ENCODE peak calls at places on chromosomes 1 and 21, in ten cellular contexts. F is IMR-90; H is body of pancreas; A is CD4-positive, alpha-beta memory T cell; C is mammary epithelial cell; J is MG63; V is cardiac muscle cell; O is fibroblast of pulmonary artery; Z is heart left ventricle; L is foreskin fibroblast. E is an unnamed sample.

GRCh38 chr1:16137890-16138467 is 17.9 kb downstream of the EPHA2 start:
- DNase-seq in V (no peak), C (no peak), Z (no peak), O (no peak), A (no peak), F (no peak), H (no peak), L (no peak), J (no peak), E (no peak)

GRCh38 chr1:16248603-16249534 is 11.9 kb upstream of the CPLANE2 start:
- DNase-seq in A (no peak), H (peak; percentile 96), Z (peak; percentile 88), C (peak; percentile 71), L (peak; percentile 83), F (peak; percentile 87), J (peak; percentile 76), V (peak; percentile 86), O (peak; percentile 88), E (no peak)

GRCh38 chr1:3943806-3944620 is 43.9 kb upstream of the C1orf174 start:
- DNase-seq in C (no peak), L (no peak), O (no peak), F (no peak), J (no peak), Z (no peak), H (no peak), V (no peak), A (no peak), E (no peak)

GRCh38 chr1:172041689-172042088 is 200.4 kb downstream of the DNM3 start:
- DNase-seq in H (no peak), V (no peak), Z (no peak), J (no peak), O (peak; percentile 57), F (peak; percentile 30), C (no peak), L (peak; percentile 10), A (no peak), E (no peak)

GRCh38 chr21:34707876-34708325 is 39.1 kb downstream of the CLIC6 start:
- DNase-seq in L (no peak), A (peak; percentile 34), C (no peak), Z (no peak), H (no peak), V (no peak), O (no peak), F (no peak), J (no peak), E (peak; percentile 80)

GRCh38 chr1:208335386-208335785 is 91.2 kb upstream of the PLXNA2 start:
- DNase-seq in L (no peak), F (no peak), H (no peak), J (no peak), Z (no peak), C (no peak), V (no peak), O (no peak), A (no peak), E (no peak)

GRCh38 chr1:204692320-204692851 is 6.8 kb upstream of the LRRN2 start:
- DNase-seq in O (no peak), H (no peak), J (no peak), V (no peak), A (no peak), F (no peak), Z (no peak), C (no peak), L (no peak), E (no peak)

GRCh38 chr1:206050655-206051235 is 2.2 kb upstream of the RHEX start:
- DNase-seq in Z (no peak), O (no peak), L (no peak), A (peak; percentile 8), C (peak; percentile 67), V (no peak), J (no peak), F (peak; percentile 2), H (no peak), E (peak; percentile 100)

GRCh38 chr1:14945132-14946010 is 208.2 kb upstream of the TMEM51 start:
- DNase-seq in O (peak; percentile 74), V (peak; percentile 45), Z (peak; percentile 68), J (peak; percentile 89), F (peak; percentile 90), C (peak; percentile 36), L (peak; percentile 62), A (no peak), H (peak; percentile 59), E (no peak)

GRCh38 chr1:85339089-85339488 is 62.7 kb upstream of the BCL10 start:
- DNase-seq in L (no peak), O (peak; percentile 74), F (peak; percentile 76), C (peak; percentile 59), H (no peak), J (no peak), V (no peak), A (no peak), Z (no peak), E (no peak)

GRCh38 chr1:14254184-14254583 is 344.3 kb upstream of the KAZN start:
- DNase-seq in A (no peak), L (no peak), F (no peak), C (no peak), J (no peak), O (no peak), Z (no peak), V (no peak), H (no peak), E (peak; percentile 3)

GRCh38 chr1:18599704-18600103 is 30.9 kb upstream of the PAX7 start:
- DNase-seq in A (no peak), H (no peak), F (no peak), O (no peak), L (no peak), V (no peak), J (no peak), Z (no peak), C (no peak), E (no peak)

GRCh38 chr1:235758931-235759330 is 107.8 kb downstream of the LYST start:
- DNase-seq in A (no peak), J (no peak), O (peak; percentile 22), H (peak; percentile 21), L (no peak), V (no peak), Z (no peak), C (peak; percentile 86), F (no peak), E (no peak)

GRCh38 chr21:35208810-35209517 is 159.9 kb upstream of the RUNX1 start:
- DNase-seq in Z (peak; percentile 61), F (peak; percentile 91), V (no peak), L (no peak), O (peak; percentile 72), H (no peak), C (peak; percentile 40), A (no peak), J (peak; percentile 13), E (no peak)

GRCh38 chr1:66533804-66534745 is at the start of gene SGIP1:
- DNase-seq in F (peak; percentile 88), V (peak; percentile 67), J (no peak), O (peak; percentile 79), C (no peak), A (no peak), L (peak; percentile 79), Z (peak; percentile 67), H (peak; percentile 37), E (no peak)
- H3K4me3 ChIP-seq in F (peak within 1 kb of the TSS; percentile 80), V (peak within 1 kb of the TSS; percentile 46), J (peak within 1 kb of the TSS; percentile 37), O (peak within 1 kb of the TSS; percentile 55), C (peak within 1 kb of the TSS; percentile 26), A (peak within 1 kb of the TSS; percentile 17), L (peak within 1 kb of the TSS; percentile 66), Z (peak within 1 kb of the TSS; percentile 49), H (no peak within 1 kb of the TSS), E (no peak within 1 kb of the TSS)

GRCh38 chr21:43974791-43975468 is 37.2 kb upstream of the TRAPPC10 start:
- DNase-seq in A (no peak), V (no peak), C (no peak), L (no peak), J (no peak), F (no peak), O (no peak), Z (no peak), H (no peak), E (no peak)
- H3K4me3 ChIP-seq in A (no peak overlapping the region), V (no peak overlapping the region), C (no peak overlapping the region), L (no peak overlapping the region), J (no peak overlapping the region), F (no peak overlapping the region), O (no peak overlapping the region), Z (no peak overlapping the region), H (no peak overlapping the region), E (no peak overlapping the region)

GRCh38 chr1:28811766-28812668 is at the start of gene OPRD1:
- DNase-seq in Z (no peak), J (peak; percentile 43), H (no peak), L (no peak), C (peak; percentile 41), A (no peak), O (no peak), V (peak; percentile 52), F (no peak), E (no peak)

GRCh38 chr1:28813931-28814465 is 2.0 kb downstream of the OPRD1 start:
- DNase-seq in O (no peak), J (no peak), Z (no peak), F (no peak), H (no peak), C (no peak), V (no peak), L (no peak), A (no peak), E (no peak)

GRCh38 chr1:28811369-28811765 is 603 bp upstream of the OPRD1 start:
- DNase-seq in A (no peak), F (no peak), V (no peak), J (no peak), O (no peak), L (no peak), C (no peak), Z (no peak), H (no peak), E (no peak)

GRCh38 chr1:28815533-28815932 is 3.6 kb downstream of the OPRD1 start:
- DNase-seq in F (no peak), V (peak; percentile 20), H (no peak), C (no peak), L (no peak), A (no peak), O (no peak), J (no peak), Z (no peak), E (no peak)

DNA sequence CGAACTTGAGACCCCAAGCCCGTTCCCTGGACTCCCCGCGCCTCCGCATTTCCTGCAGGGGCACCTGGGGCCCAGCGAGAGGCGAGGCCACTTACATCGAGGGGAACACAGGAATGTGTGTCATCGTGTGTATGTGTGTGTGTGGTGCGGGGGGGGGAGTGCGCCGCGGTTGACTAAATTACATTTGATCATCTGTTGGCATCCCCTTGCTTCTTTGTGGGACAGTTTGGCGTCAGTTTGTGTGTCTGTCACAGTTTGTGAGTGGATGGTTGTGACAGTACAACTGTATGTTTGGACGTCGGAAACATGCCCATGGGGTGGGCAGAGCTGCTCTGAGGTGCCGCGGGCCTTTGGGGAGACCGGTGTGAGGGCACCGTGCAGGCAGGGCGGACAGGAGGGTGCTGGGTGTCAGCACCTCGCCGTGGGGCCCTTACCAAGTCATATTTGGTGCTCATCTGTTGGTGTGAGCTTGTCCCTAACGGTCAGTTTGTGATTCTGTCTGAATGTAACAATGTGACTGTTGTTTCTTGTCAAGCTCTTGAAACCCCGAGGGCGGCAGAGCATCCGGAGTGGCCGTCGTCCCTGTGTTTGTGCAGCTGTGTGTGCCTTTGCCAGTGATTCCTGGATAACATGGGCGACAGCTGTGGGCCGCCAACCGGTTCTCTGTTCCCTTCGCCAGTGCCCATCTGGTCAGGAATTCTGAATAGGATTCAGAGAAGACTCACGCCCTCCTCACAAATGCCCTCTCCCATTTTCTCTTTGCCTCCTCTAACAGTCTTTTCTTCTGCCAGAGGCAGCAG is 899 bp downstream of the OPRD1 start:
- DNase-seq in O (no peak), F (no peak), V (no peak), J (no peak), Z (no peak), C (no peak), L (no peak), H (no peak), A (no peak), E (no peak)
- H3K4me3 ChIP-seq in O (no peak overlapping the region), F (no peak overlapping the region), V (peak overlapping the region; percentile 16), J (no peak overlapping the region), Z (no peak overlapping the region), C (no peak overlapping the region), L (no peak overlapping the region), H (no peak overlapping the region), A (no peak overlapping the region), E (no peak overlapping the region)

GRCh38 chr1:66335125-66335524 is 198.8 kb upstream of the SGIP1 start:
- DNase-seq in A (no peak), Z (no peak), L (no peak), J (no peak), C (no peak), F (no peak), O (no peak), V (no peak), H (no peak), E (no peak)
- H3K4me3 ChIP-seq in A (peak overlapping the region; percentile 63), Z (peak overlapping the region; percentile 67), L (peak overlapping the region; percentile 61), J (no peak overlapping the region), C (no peak overlapping the region), F (peak overlapping the region; percentile 11), O (peak overlapping the region; percentile 62), V (no peak overlapping the region), H (no peak overlapping the region), E (peak overlapping the region; percentile 60)

E was measured in GM12864.